ENCODE peak calls at places on chromosomes 2 and 18, in seven cellular contexts. Z is mesothelial cell of epicardium; Y is IMR-90; N is EH; C is fibroblast of the conjunctiva; G is WTC11; S is activated CD8-positive, alpha-beta memory T cell treated with anti-CD3 and anti-CD28 coated beads for 48 hours. A is an unnamed sample.

GRCh38 chr2:190533175-190533967 is 1.2 kb downstream of the NEMP2 start:
- DNase-seq in Z (no peak), Y (no peak), N (peak), C (no peak), G (no peak), S (no peak), A (no peak)

GRCh38 chr18:78986018-78986481 is 6.4 kb downstream of the SALL3 start:
- DNase-seq in Z (no peak), Y (no peak), N (no peak), C (no peak), G (peak), S (no peak), A (no peak)

GRCh38 chr2:142603761-142604160 is 273.7 kb upstream of the KYNU start:
- DNase-seq in Z (no peak), Y (no peak), N (peak), C (no peak), G (no peak), S (no peak), A (no peak)

GRCh38 chr18:58225101-58225500 is 181.1 kb downstream of the NEDD4L start:
- DNase-seq in Z (no peak), Y (no peak), N (peak), C (no peak), G (no peak), S (no peak), A (no peak)

GRCh38 chr18:42338683-42339082 is 383.6 kb downstream of the PIK3C3 start:
- DNase-seq in Z (no peak), Y (no peak), N (no peak), C (no peak), G (no peak), S (no peak), A (no peak)

GRCh38 chr18:36613069-36613468 is 215.7 kb downstream of the TPGS2 start:
- DNase-seq in Z (no peak), Y (no peak), N (no peak), C (no peak), G (no peak), S (no peak), A (no peak)

GRCh38 chr2:102016399-102016955 is 24.7 kb downstream of the IL1R2 start:
- DNase-seq in Z (no peak), Y (no peak), N (no peak), C (no peak), G (no peak), S (no peak), A (no peak)

GRCh38 chr2:27184115-27184514 is 27.7 kb upstream of the ATRAID start:
- DNase-seq in Z (no peak), Y (no peak), N (peak), C (no peak), G (no peak), S (no peak), A (no peak)

GRCh38 chr18:10316778-10317177 is 137.7 kb upstream of the APCDD1 start:
- DNase-seq in Z (no peak), Y (no peak), N (no peak), C (no peak), G (no peak), S (no peak), A (no peak)

GRCh38 chr2:201257381-201257940 is 2.9 kb upstream of the CASP8 start:
- DNase-seq in Z (no peak), Y (peak), N (no peak), C (no peak), G (no peak), S (no peak), A (no peak)

GRCh38 chr18:48877941-48878340 is 72.8 kb downstream of the SMAD7 start:
- DNase-seq in Z (no peak), Y (no peak), N (no peak), C (no peak), G (no peak), S (no peak), A (no peak)

GRCh38 chr2:189952536-189953109 is 109.9 kb downstream of the MSTN start:
- DNase-seq in Z (no peak), Y (no peak), N (no peak), C (no peak), G (no peak), S (no peak), A (no peak)

GRCh38 chr2:17780546-17780945 is 26.6 kb downstream of the GEN1 start:
- DNase-seq in Z (no peak), Y (peak), N (no peak), C (no peak), G (no peak), S (no peak), A (no peak)

GRCh38 chr2:149080104-149080503 is 41.6 kb downstream of the LYPD6B start:
- DNase-seq in Z (no peak), Y (no peak), N (peak), C (no peak), G (no peak), S (no peak), A (no peak)

GRCh38 chr2:19235308-19235707 is 123.1 kb downstream of the OSR1 start:
- DNase-seq in Z (no peak), Y (peak), N (peak), C (peak), G (no peak), S (no peak), A (no peak)

GRCh38 chr2:88626171-88627054 is 851 bp downstream of the EIF2AK3 start:
- DNase-seq in Z (no peak), Y (no peak), N (peak), C (no peak), G (peak), S (peak), A (no peak)

GRCh38 chr2:66574701-66575624 is 140.0 kb downstream of the MEIS1 start:
- DNase-seq in Z (peak), Y (peak), N (peak), C (peak), G (peak), S (no peak), A (no peak)

GRCh38 chr18:8391068-8391467 is 218.2 kb upstream of the RAB12 start:
- DNase-seq in Z (no peak), Y (peak), N (no peak), C (no peak), G (no peak), S (no peak), A (no peak)

GRCh38 chr2:171086352-171087290 is 74.1 kb downstream of the TLK1 start:
- DNase-seq in Z (no peak), Y (peak), N (peak), C (peak), G (peak), S (no peak), A (peak)

GRCh38 chr2:157876771-157877108 is 610 bp upstream of the ACVR1 start:
- DNase-seq in Z (no peak), Y (peak), N (no peak), C (no peak), G (no peak), S (no peak), A (no peak)

GRCh38 chr2:771538-771937 is 94.3 kb upstream of the TMEM18 start:
- DNase-seq in Z (no peak), Y (no peak), N (no peak), C (no peak), G (no peak), S (no peak), A (no peak)

GRCh38 chr18:46166261-46166970 is 62.2 kb downstream of the HAUS1 start:
- DNase-seq in Z (no peak), Y (no peak), N (no peak), C (no peak), G (peak), S (no peak), A (no peak)

GRCh38 chr18:23201741-23202140 is 66.5 kb downstream of the CABLES1 start:
- DNase-seq in Z (no peak), Y (no peak), N (no peak), C (no peak), G (no peak), S (no peak), A (no peak)

GRCh38 chr2:45925636-45926350 is 274.3 kb downstream of the PRKCE start:
- DNase-seq in Z (no peak), Y (no peak), N (no peak), C (no peak), G (no peak), S (no peak), A (no peak)

GRCh38 chr18:37920865-37921264 is 355.3 kb upstream of the CELF4 start:
- DNase-seq in Z (no peak), Y (no peak), N (no peak), C (no peak), G (no peak), S (no peak), A (no peak)

GRCh38 chr2:38524580-38524979 is 78.1 kb downstream of the HNRNPLL start:
- DNase-seq in Z (no peak), Y (no peak), N (no peak), C (no peak), G (no peak), S (no peak), A (no peak)

GRCh38 chr2:169141713-169142352 is 72.5 kb downstream of the DHRS9 start:
- DNase-seq in Z (peak), Y (peak), N (peak), C (peak), G (peak), S (peak), A (no peak)

GRCh38 chr2:2650608-2651375 is 319.7 kb upstream of the MYT1L start:
- DNase-seq in Z (no peak), Y (no peak), N (no peak), C (no peak), G (no peak), S (no peak), A (no peak)

GRCh38 chr2:129605654-129606053 is 373.8 kb upstream of the RAB6C start:
- DNase-seq in Z (no peak), Y (no peak), N (no peak), C (no peak), G (no peak), S (no peak), A (no peak)

GRCh38 chr2:40448476-40449079 is 3.3 kb downstream of the SLC8A1 start:
- DNase-seq in Z (no peak), Y (peak), N (peak), C (no peak), G (no peak), S (no peak), A (no peak)

GRCh38 chr2:66497706-66498596 is 63.0 kb downstream of the MEIS1 start:
- DNase-seq in Z (no peak), Y (no peak), N (no peak), C (no peak), G (no peak), S (no peak), A (no peak)

GRCh38 chr2:68368657-68369339 is 3.7 kb downstream of the PLEK start:
- DNase-seq in Z (no peak), Y (peak), N (peak), C (peak), G (no peak), S (no peak), A (no peak)

GRCh38 chr2:240200230-240201051 is 60.0 kb upstream of the OTOS start:
- DNase-seq in Z (peak), Y (peak), N (no peak), C (no peak), G (no peak), S (no peak), A (no peak)

GRCh38 chr2:78999410-78999809 is 26.1 kb upstream of the REG3G start:
- DNase-seq in Z (no peak), Y (no peak), N (no peak), C (no peak), G (no peak), S (no peak), A (no peak)

A was measured in cerebellar nuclear complex.